ENCODE peak calls at places on chromosomes 16 and 17, in nine cellular contexts. R is stomach; P is IMR-90; V is A549; A is mammary epithelial cell; S is uterus; D is activated CD8-positive, alpha-beta T cell treated with anti-CD3 and anti-CD28 coated beads for 36 hours; J is fibroblast of lung; U is AG04449. N is an unnamed sample.

GRCh38 chr17:71501716-71502115 is 619.1 kb upstream of the SOX9 start:
- DNase-seq in R (no peak), P (no peak), V (no peak), A (no peak), S (no peak), D (no peak), J (no peak), U (no peak), N (no peak)

GRCh38 chr16:89110641-89111040 is 17.0 kb downstream of the ACSF3 start:
- DNase-seq in R (no peak), P (no peak), V (no peak), A (no peak), S (no peak), D (no peak), J (no peak), U (no peak), N (no peak)

GRCh38 chr17:78822552-78822951 is 18.1 kb downstream of the USP36 start:
- DNase-seq in R (no peak), P (peak), V (no peak), A (no peak), S (peak), D (no peak), J (peak), U (peak), N (no peak)

GRCh38 chr17:7992516-7992915 is 9.9 kb upstream of the GUCY2D start:
- DNase-seq in R (no peak), P (peak), V (no peak), A (peak), S (no peak), D (no peak), J (no peak), U (no peak), N (no peak)

GRCh38 chr17:79777844-79778503 is at the start of gene CBX2:
- DNase-seq in R (peak), P (peak), V (peak), A (peak), S (peak), D (peak), J (peak), U (no peak), N (peak)

GRCh38 chr16:85157813-85158701 is 45.8 kb upstream of the CIBAR2 start:
- DNase-seq in R (no peak), P (no peak), V (no peak), A (no peak), S (no peak), D (peak), J (no peak), U (no peak), N (no peak)

GRCh38 chr17:33498069-33498468 is 205.0 kb upstream of the ASIC2 start:
- DNase-seq in R (no peak), P (no peak), V (no peak), A (no peak), S (no peak), D (no peak), J (peak), U (no peak), N (no peak)

GRCh38 chr16:7324306-7324705 is 8.3 kb upstream of the RBFOX1 start:
- DNase-seq in R (no peak), P (no peak), V (no peak), A (no peak), S (no peak), D (no peak), J (no peak), U (no peak), N (no peak)

GRCh38 chr17:39705786-39706348 is 6.0 kb downstream of the ERBB2 start:
- DNase-seq in R (peak), P (no peak), V (no peak), A (peak), S (no peak), D (no peak), J (no peak), U (no peak), N (no peak)

GRCh38 chr17:28407130-28407973 is 1.3 kb upstream of the SLC46A1 start:
- DNase-seq in R (no peak), P (no peak), V (no peak), A (peak), S (no peak), D (no peak), J (no peak), U (no peak), N (no peak)
- TF ChIP-seq CTCF in R (no peak), P (no peak), V (no peak), A (peak), S (no peak), D (no peak), J (no peak), U (no peak), N (no peak)

GRCh38 chr17:47725446-47726109 is 7.5 kb upstream of the TBX21 start:
- DNase-seq in R (no peak), P (no peak), V (no peak), A (no peak), S (no peak), D (peak), J (no peak), U (no peak), N (no peak)
- TF ChIP-seq CTCF in R (no peak), P (no peak), V (no peak), A (no peak), S (no peak), D (peak), J (no peak), U (no peak), N (no peak)

GRCh38 chr16:53503270-53503911 is 382 bp upstream of the AKTIP start:
- DNase-seq in R (peak), P (peak), V (peak), A (peak), S (peak), D (peak), J (peak), U (peak), N (peak)
- TF ChIP-seq CTCF in R (no peak), P (no peak), V (no peak), A (no peak), S (no peak), D (no peak), J (no peak), U (no peak), N (no peak)

DNA sequence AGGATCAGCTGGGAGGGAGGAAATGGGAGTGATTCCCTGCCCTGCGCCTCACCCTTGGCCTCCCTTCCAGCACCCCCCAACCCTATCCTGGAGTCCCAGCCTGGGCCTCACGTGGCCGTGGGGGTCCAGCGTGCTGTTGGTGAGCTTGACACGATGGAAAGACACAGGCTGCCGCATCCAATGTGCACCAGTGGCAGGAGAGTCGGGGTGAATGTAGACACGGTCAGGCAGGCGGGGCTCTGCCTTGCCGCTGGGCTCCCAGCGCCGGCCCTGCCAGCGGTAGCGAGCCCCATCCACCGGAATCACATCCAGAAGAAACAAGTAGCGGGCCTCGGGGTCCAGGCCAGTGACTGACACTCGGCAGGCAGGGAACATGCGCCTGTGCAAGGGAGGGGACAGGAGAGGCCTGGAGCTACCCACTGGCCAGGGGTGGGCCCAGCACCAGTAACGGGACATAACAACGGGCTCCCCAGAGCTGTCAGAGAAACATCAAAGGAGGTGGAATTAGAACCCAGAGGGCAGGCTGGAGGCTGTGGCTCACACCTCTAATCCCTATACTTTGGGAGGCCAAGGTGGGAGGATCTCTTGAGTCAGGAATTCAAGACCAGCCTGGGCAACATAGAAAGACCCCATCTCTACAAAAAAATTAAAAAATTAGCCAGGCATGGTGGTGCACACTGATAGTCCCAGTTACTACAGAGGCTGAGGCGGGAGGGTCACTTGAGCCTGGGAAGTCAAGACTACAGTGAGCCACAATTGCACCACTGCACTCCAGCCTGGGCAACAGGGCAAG is 2.7 kb downstream of the TBX6 start:
- DNase-seq in R (no peak), P (no peak), V (no peak), A (no peak), S (no peak), D (no peak), J (no peak), U (no peak), N (no peak)
- TF ChIP-seq CTCF in R (no peak), P (no peak), V (no peak), A (no peak), S (no peak), D (no peak), J (no peak), U (no peak), N (no peak)

DNA sequence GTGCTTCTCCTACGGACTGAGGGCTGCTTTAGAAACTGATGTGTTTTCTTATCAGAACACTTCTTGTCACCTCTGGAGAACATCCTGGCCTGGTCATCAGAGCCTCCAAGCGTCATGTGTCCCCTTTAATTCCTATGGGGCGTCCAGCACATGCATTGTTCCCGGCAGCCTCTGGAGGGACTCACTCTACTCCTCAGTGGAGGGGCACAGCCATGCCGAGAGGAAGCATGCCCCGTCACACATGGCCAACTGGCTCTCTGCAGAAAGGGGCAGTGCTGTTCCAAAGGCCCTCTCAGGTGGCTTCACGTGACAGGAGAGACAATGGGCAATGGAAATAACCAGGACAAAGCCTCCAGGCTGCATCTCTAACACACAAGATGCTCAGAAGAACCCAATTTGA is 31.8 kb downstream of the CDRT15L2 start:
- DNase-seq in R (no peak), P (no peak), V (no peak), A (no peak), S (no peak), D (no peak), J (no peak), U (no peak), N (no peak)
- TF ChIP-seq CTCF in R (no peak), P (no peak), V (no peak), A (no peak), S (no peak), D (no peak), J (no peak), U (no peak), N (no peak)

GRCh38 chr16:81996664-81997529 is 14.4 kb downstream of the SDR42E1 start:
- DNase-seq in R (no peak), P (peak), V (peak), A (peak), S (peak), D (no peak), J (peak), U (no peak), N (no peak)
- TF ChIP-seq CTCF in R (no peak), P (peak), V (peak), A (peak), S (no peak), D (no peak), J (peak), U (no peak), N (no peak)

DNA sequence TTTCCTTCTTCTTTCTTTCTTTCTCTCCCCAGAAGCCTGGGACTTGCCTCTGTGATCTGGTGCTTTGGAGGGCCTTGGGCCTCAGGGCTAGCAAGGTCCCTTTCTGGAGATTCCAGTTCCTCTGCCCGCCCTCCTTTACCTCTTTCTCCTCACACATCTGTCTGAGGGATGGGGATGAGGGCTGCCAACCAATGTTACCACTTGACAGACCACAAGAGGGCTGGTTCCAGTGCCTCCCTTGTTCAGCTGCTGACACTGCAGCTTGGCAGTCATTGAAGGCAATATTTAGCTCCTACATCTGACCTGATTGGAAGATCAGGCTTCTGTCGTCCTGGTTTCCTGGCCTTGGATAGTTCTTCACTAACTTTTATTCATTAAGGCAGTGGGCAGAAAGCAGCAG is 3.6 kb upstream of the ZNF652 start:
- DNase-seq in R (no peak), P (no peak), V (peak), A (no peak), S (no peak), D (peak), J (no peak), U (no peak), N (no peak)
- TF ChIP-seq CTCF in R (no peak), P (peak), V (no peak), A (peak), S (no peak), D (no peak), J (no peak), U (no peak), N (no peak)

DNA sequence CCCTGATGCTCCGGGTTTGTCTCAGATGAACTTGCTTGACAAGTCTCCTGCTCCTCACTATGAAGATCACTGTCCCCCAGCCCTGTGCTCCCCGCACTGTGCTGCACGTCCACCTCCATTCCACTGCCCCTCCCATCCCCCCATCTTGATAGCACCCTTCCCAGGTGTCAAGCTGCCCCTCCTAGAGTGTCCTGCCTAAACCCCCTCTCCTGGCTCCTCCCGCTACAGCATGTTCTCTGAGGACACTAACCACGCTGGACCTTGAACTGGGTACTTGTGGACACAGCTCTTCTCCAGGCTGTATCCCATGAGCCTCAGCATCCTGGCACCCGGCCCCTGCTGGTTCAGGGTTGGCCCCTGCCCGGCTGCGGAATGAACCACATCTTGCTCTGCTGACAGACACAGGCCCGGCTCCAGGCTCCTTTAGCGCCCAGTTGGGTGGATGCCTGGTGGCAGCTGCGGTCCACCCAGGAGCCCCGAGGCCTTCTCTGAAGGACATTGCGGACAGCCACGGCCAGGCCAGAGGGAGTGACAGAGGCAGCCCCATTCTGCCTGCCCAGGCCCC is 18.5 kb downstream of the DEXI start:
- DNase-seq in R (peak), P (no peak), V (no peak), A (no peak), S (no peak), D (no peak), J (no peak), U (no peak), N (no peak)
- TF ChIP-seq CTCF in R (no peak), P (no peak), V (no peak), A (no peak), S (no peak), D (no peak), J (no peak), U (no peak), N (no peak)

GRCh38 chr17:11144358-11145233 is 96.4 kb upstream of the SHISA6 start:
- DNase-seq in R (peak), P (no peak), V (peak), A (peak), S (no peak), D (peak), J (peak), U (no peak), N (no peak)
- TF ChIP-seq CTCF in R (peak), P (no peak), V (peak), A (peak), S (peak), D (peak), J (no peak), U (no peak), N (peak)

DNA sequence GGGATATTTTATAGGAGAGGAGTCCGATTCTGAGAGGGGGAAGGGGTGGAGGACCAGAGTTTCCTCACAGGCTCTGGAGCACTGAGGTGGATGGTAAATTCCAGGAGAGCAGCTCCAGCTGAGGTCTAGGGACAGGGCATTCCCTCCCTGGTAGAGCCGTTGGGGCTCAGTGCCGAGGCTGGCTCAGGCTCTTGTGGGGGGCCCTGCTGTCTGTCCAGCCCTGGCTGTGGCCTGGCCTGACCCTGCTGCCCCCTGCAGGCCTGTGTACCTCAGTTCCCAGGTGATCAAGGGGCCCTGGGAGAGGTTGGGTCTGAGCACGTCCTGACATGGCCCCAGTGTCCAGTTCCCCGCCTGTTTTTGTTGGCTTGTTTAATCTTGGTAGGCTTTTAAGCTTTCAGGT is 16.8 kb downstream of the ZNF750 start:
- DNase-seq in R (no peak), P (no peak), V (no peak), A (no peak), S (no peak), D (no peak), J (no peak), U (no peak), N (no peak)
- TF ChIP-seq CTCF in R (no peak), P (no peak), V (peak), A (no peak), S (no peak), D (peak), J (no peak), U (no peak), N (peak)